ENCODE peak calls at places on chromosomes 16 and 17, in five cellular contexts. I is neuronal stem cell, O is IMR-90, P is upper lobe of right lung, H is dorsolateral prefrontal cortex. E is an unnamed sample.

GRCh38 chr17:8941520-8941919 is 24.0 kb downstream of the PIK3R5 start:
- DNase-seq in I (no peak), O (no peak), P (peak; percentile 75), H (no peak), E (no peak)

GRCh38 chr17:78172284-78173024 is 4.1 kb downstream of the SYNGR2 start:
- DNase-seq in P (peak; percentile 86), H (no peak), O (peak; percentile 49), I (no peak), E (no peak)

GRCh38 chr17:43542854-43543253 is 3.3 kb downstream of the ETV4 start:
- DNase-seq in H (no peak), P (no peak), O (no peak), I (no peak), E (no peak)

GRCh38 chr17:37405955-37406634 is 541 bp downstream of the ACACA start:
- DNase-seq in H (no peak), I (no peak), P (no peak), O (no peak), E (no peak)

GRCh38 chr16:58324792-58325191 is 30.0 kb upstream of the PRSS54 start:
- DNase-seq in H (no peak), O (no peak), I (no peak), P (no peak), E (no peak)

GRCh38 chr17:50129303-50129945 is 536 bp downstream of the SAMD14 start:
- DNase-seq in P (peak; percentile 68), H (peak; percentile 79), I (no peak), O (peak; percentile 57), E (no peak)

GRCh38 chr17:76371656-76372628 is 12.5 kb upstream of the SPHK1 start:
- DNase-seq in O (peak; percentile 100), H (no peak), P (no peak), I (no peak), E (no peak)

GRCh38 chr17:4420692-4421131 is 13.0 kb upstream of the SPNS3 start:
- DNase-seq in O (peak; percentile 74), I (peak; percentile 73), H (peak; percentile 61), P (no peak), E (no peak)

GRCh38 chr17:491086-492014 is 138.7 kb upstream of the RPH3AL start:
- DNase-seq in P (peak; percentile 81), O (peak; percentile 69), I (peak; percentile 55), H (no peak), E (peak; percentile 79)

GRCh38 chr17:77968788-77969187 is 10.3 kb downstream of the TNRC6C start:
- DNase-seq in H (no peak), O (no peak), I (no peak), P (no peak), E (no peak)

GRCh38 chr17:62724398-62725146 is 83.5 kb downstream of the MARCHF10 start:
- DNase-seq in H (no peak), P (no peak), I (no peak), O (peak; percentile 44), E (no peak)

GRCh38 chr16:31148281-31148728 is 1.6 kb downstream of the PRSS36 start:
- DNase-seq in H (no peak), P (peak; percentile 92), O (no peak), I (no peak), E (no peak)

GRCh38 chr16:74623214-74623842 is 16.4 kb upstream of the GLG1 start:
- DNase-seq in P (no peak), O (peak; percentile 68), I (peak; percentile 3), H (no peak), E (no peak)

GRCh38 chr17:31095239-31096105 is 695 bp downstream of the NF1 start:
- DNase-seq in P (peak; percentile 81), O (peak; percentile 47), H (peak; percentile 53), I (peak; percentile 69), E (peak; percentile 83)

GRCh38 chr17:51391992-51392654 is 131.8 kb downstream of the UTP18 start:
- DNase-seq in O (no peak), P (no peak), I (no peak), H (no peak), E (no peak)

GRCh38 chr16:17026600-17027242 is 444.0 kb downstream of the XYLT1 start:
- DNase-seq in H (no peak), I (no peak), O (no peak), P (no peak), E (no peak)

GRCh38 chr16:88681709-88682451 is 4.4 kb downstream of the SNAI3 start:
- DNase-seq in O (peak; percentile 15), H (no peak), P (peak; percentile 81), I (no peak), E (peak; percentile 70)

GRCh38 chr16:85172465-85173071 is 60.3 kb upstream of the CIBAR2 start:
- DNase-seq in I (no peak), P (no peak), H (peak; percentile 82), O (peak; percentile 53), E (no peak)

GRCh38 chr16:1072526-1073261 is at the start of gene SSTR5:
- DNase-seq in H (no peak), P (no peak), O (no peak), I (no peak), E (no peak)

GRCh38 chr17:47966079-47966519 is 4.8 kb upstream of the CDK5RAP3 start:
- DNase-seq in H (no peak), I (no peak), P (no peak), O (no peak), E (no peak)

GRCh38 chr17:76612977-76613851 is 27.6 kb upstream of the ST6GALNAC2 start:
- DNase-seq in H (no peak), O (no peak), P (peak; percentile 40), I (no peak), E (no peak)

GRCh38 chr17:76687278-76688164 is 23.2 kb downstream of the MXRA7 start:
- DNase-seq in O (no peak), P (no peak), I (no peak), H (no peak), E (no peak)

GRCh38 chr17:6479626-6480324 is 35.5 kb downstream of the PIMREG start:
- DNase-seq in P (no peak), O (no peak), H (no peak), I (no peak), E (no peak)

GRCh38 chr16:84993926-84994325 is 17.4 kb downstream of the ZDHHC7 start:
- DNase-seq in H (no peak), I (no peak), P (no peak), O (no peak), E (no peak)

DNA sequence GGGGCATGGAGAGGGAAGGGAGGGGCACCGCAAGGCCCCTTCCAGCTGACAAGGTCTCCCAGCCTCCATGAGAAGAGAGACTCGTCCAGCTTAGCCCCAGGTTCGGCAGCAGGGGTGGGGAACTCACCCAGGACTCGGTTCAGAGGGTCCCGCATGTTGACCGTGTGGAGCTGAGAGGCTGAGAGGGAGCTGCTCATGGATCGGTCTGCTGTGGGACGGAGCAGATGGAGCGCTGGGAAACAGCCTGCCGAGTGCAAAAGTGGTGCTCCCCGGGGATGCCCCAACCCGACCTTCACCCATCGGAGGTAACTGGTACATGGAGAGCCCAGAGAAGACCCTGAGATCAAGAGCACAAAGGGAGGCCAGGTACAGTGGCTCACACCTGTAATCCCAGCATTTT is 4.9 kb downstream of the CSF3 start:
- DNase-seq in P (no peak), H (no peak), O (no peak), I (no peak), E (no peak)
- H3K27ac ChIP-seq in P (no peak overlapping the region), H (no peak overlapping the region), O (no peak overlapping the region), I (no peak overlapping the region), E (no peak overlapping the region)

DNA sequence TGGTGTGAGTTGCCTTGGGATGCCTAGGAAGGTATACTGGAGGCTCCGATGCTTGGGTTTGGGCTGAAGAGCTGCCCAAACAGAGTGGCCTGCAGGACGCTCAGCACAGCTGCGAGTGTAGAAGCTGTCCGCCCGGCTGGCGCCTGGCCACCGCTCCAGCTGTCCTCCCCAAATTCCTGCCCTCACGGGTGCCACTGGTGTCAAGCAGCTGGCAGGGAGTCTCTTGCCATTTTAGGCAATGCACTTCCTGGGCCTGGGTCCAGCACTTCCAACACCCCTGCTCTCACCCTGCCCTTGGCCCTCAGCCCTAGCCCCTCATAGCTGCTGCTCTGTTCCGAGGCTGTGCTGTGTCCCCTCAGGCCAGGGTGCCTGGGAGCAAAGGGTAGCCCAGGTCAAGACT is 5.2 kb upstream of the PKMYT1 start:
- DNase-seq in P (no peak), H (no peak), O (no peak), I (no peak), E (no peak)
- H3K27ac ChIP-seq in P (no peak overlapping the region), H (no peak overlapping the region), O (no peak overlapping the region), I (no peak overlapping the region), E (no peak overlapping the region)

DNA sequence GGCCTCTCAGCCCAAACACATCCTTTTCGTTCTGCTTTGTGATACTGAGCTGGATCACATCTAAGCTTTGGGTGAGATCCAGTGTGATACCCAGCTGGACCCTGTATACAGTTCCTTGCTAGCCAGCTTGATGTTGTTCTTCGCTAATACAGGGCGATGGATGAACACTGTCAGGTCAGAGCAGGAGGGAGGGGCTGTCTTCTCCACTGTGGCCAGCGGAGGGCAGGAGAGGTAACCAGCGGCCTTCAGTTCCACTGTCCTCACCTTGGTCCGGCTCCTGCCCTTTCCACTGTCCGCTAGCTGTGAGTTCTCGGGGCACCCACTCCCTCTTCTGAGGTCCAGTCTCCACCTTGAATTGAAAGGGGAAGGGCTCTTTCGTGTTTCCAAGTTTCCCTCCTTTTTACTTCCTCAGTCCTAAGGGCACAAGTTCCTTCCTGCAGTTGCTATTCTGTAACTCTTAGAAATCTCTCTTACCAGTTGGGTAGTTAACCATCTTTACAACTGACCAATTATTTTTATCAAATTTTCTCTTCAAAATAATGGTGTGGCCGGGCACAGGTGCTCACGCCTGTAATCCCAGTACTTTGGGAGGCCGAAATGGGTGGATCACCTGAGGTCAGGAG is 3.0 kb upstream of the ZNF213 start:
- DNase-seq in H (no peak), O (peak; percentile 35), I (no peak), P (peak; percentile 68), E (no peak)
- H3K27ac ChIP-seq in H (no peak overlapping the region), O (no peak overlapping the region), I (no peak overlapping the region), P (no peak overlapping the region), E (no peak overlapping the region)

GRCh38 chr17:67390006-67390645 is 13.0 kb downstream of the PITPNC1 start:
- DNase-seq in O (peak; percentile 21), I (no peak), H (no peak), P (no peak), E (no peak)

GRCh38 chr17:67388986-67389385 is 11.9 kb downstream of the PITPNC1 start:
- DNase-seq in O (no peak), P (no peak), H (peak; percentile 15), I (no peak), E (no peak)

GRCh38 chr17:67393809-67394418 is 16.8 kb downstream of the PITPNC1 start:
- DNase-seq in I (no peak), P (no peak), H (no peak), O (no peak), E (no peak)

GRCh38 chr17:67390646-67391480 is 13.8 kb downstream of the PITPNC1 start:
- DNase-seq in I (no peak), P (no peak), H (no peak), O (peak; percentile 99), E (no peak)

GRCh38 chr17:67392111-67392510 is 15.0 kb downstream of the PITPNC1 start:
- DNase-seq in H (no peak), I (no peak), O (no peak), P (no peak), E (no peak)
- H3K27ac ChIP-seq in H (no peak overlapping the region), I (no peak overlapping the region), O (no peak overlapping the region), P (no peak overlapping the region), E (no peak overlapping the region)

GRCh38 chr16:11328172-11329079 is 16.8 kb upstream of the RMI2 start:
- DNase-seq in H (no peak), O (peak; percentile 97), I (peak; percentile 62), P (no peak), E (no peak)
- H3K27ac ChIP-seq in H (no peak overlapping the region), O (peak overlapping the region; percentile 94), I (peak overlapping the region; percentile 77), P (peak overlapping the region; percentile 14), E (no peak overlapping the region)